ENCODE peak calls at places on chromosomes 2 and 18, in four cellular contexts. T is ovary, O is right atrium auricular region, W is prostate gland. V is an unnamed sample.
A peak's percentile ranks its signal among the peaks of the same experiment; 100 is the strongest.

GRCh38 chr2:157821519-157822131 is 54.5 kb downstream of the ACVR1 start:
- DNase-seq in W (no peak), O (no peak), T (no peak), V (no peak)

GRCh38 chr2:235390108-235390815 is 103.6 kb upstream of the AGAP1 start:
- DNase-seq in T (no peak), O (no peak), W (no peak), V (peak; percentile 66)

GRCh38 chr2:138919336-138919735 is 139.1 kb upstream of the NXPH2 start:
- DNase-seq in T (no peak), W (no peak), O (no peak), V (no peak)

GRCh38 chr2:215698566-215698965 is 262.7 kb upstream of the FN1 start:
- DNase-seq in T (no peak), W (no peak), O (no peak), V (no peak)

GRCh38 chr18:23205980-23206379 is 70.7 kb downstream of the CABLES1 start:
- DNase-seq in T (no peak), O (no peak), W (no peak), V (no peak)

GRCh38 chr2:33230133-33230618 is 246.3 kb upstream of the RASGRP3 start:
- DNase-seq in T (no peak), O (no peak), W (no peak), V (no peak)

GRCh38 chr2:52934354-52934898 is 833.2 kb upstream of the CHAC2 start:
- DNase-seq in T (no peak), O (no peak), W (peak; percentile 65), V (no peak)

GRCh38 chr2:96839288-96839874 is 4.4 kb downstream of the ANKRD23 start:
- DNase-seq in O (no peak), T (peak; percentile 28), W (no peak), V (peak; percentile 81)

DNA sequence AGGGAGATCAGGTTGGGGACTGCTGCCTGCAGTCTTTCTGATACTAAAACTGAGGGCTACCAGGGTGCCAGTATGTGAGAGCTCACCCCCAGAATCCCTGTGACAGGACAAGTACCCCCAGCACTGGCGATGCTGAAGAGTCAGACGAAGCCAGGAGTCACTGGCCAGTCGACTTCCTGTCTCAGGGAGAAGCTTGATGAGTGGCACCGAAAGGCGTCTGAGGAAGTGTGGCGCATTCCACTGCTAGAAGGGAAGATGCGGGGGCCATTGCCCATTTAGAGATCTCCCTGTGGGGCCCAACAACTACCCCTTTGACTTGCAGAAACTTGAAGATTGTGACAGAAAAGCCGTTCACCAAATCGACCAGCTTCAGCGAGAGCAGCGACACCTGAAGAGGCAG is 22.0 kb downstream of the MXD1 start:
- DNase-seq in W (no peak), O (no peak), T (no peak), V (no peak)
- H3K36me3 ChIP-seq in W (peaks cover 3% of the 10 kb centered on the region), O (peaks cover 55% of the 10 kb centered on the region), T (no peaks in the 10 kb centered on the region), V (peaks cover 19% of the 10 kb centered on the region)

DNA sequence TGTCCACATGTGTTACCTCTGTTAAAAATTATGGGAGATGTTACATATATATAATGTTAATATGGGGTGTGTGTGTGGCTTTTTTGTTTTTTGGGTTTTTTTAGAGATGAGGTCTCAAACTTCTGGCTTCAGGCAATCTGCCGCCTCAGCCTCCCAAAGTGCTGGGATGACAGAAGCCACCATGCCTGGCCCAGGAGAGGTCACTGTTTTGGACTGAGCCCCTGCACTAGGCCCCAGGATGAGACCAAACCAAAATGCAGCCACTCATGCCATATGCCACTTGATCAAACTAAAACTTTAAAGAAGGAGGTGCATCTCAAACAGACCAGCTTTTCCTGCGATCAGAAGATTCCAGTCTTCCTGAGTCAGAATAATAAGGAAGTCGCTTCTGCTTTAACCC is 2.5 kb downstream of the ADI1 start:
- DNase-seq in T (no peak), W (no peak), O (peak; percentile 50), V (no peak)
- H3K36me3 ChIP-seq in T (no peaks in the 10 kb centered on the region), W (peaks cover 11% of the 10 kb centered on the region), O (peaks cover 23% of the 10 kb centered on the region), V (peaks cover 9% of the 10 kb centered on the region)

GRCh38 chr2:24857741-24858140 is 62.3 kb downstream of the ADCY3 start:
- DNase-seq in O (no peak), W (no peak), T (no peak), V (no peak)

GRCh38 chr2:24861500-24861899 is 58.5 kb downstream of the ADCY3 start:
- DNase-seq in W (no peak), O (peak; percentile 71), T (no peak), V (no peak)

GRCh38 chr2:24858996-24859395 is 61.0 kb downstream of the ADCY3 start:
- DNase-seq in T (no peak), O (no peak), W (no peak), V (no peak)

GRCh38 chr2:24859968-24860600 is 60.0 kb downstream of the ADCY3 start:
- DNase-seq in O (no peak), W (no peak), T (no peak), V (no peak)

GRCh38 chr2:24860631-24861030 is 59.4 kb downstream of the ADCY3 start:
- DNase-seq in O (no peak), W (no peak), T (no peak), V (no peak)
- H3K36me3 ChIP-seq in O (no peaks in the 10 kb centered on the region), W (no peaks in the 10 kb centered on the region), T (no peaks in the 10 kb centered on the region), V (no peaks in the 10 kb centered on the region)

GRCh38 chr2:135174049-135174801 is 122.1 kb downstream of the RAB3GAP1 start:
- DNase-seq in O (no peak), T (no peak), W (no peak), V (no peak)
- H3K36me3 ChIP-seq in O (peaks cover 24% of the 10 kb centered on the region), T (no peaks in the 10 kb centered on the region), W (no peaks in the 10 kb centered on the region), V (no peaks in the 10 kb centered on the region)

GRCh38 chr2:207768168-207768890 is 1.4 kb downstream of the FZD5 start:
- DNase-seq in O (no peak), W (peak; percentile 80), T (peak; percentile 44), V (peak; percentile 57)
- H3K36me3 ChIP-seq in O (peaks cover 8% of the 10 kb centered on the region), W (no peaks in the 10 kb centered on the region), T (no peaks in the 10 kb centered on the region), V (no peaks in the 10 kb centered on the region)

DNA sequence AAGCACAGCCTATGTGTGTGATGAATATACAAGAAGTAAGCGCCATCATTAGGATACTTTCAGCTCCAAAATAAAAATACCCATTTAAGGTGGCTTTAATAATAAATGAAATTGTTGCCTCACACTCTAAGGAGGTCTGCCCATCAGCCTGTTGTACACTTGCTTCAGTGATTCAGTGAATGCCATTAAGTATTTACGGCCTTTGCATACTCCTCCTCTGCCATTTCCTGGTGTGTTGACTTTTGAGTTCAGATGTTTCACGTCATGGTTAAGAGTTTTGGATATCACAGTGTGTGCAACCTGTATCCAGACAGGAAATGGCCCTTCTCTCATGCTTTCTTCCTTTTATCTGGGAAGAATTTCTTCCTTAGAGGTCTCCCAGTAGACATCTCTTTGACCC is 38.6 kb upstream of the SNORC start:
- DNase-seq in T (no peak), O (no peak), W (no peak), V (no peak)
- H3K36me3 ChIP-seq in T (no peaks in the 10 kb centered on the region), O (peaks cover 59% of the 10 kb centered on the region), W (no peaks in the 10 kb centered on the region), V (peaks cover 10% of the 10 kb centered on the region)

GRCh38 chr2:3426615-3427014 is 47.1 kb downstream of the TRAPPC12 start:
- DNase-seq in T (no peak), W (no peak), O (no peak), V (no peak)
- H3K36me3 ChIP-seq in T (no peaks in the 10 kb centered on the region), W (no peaks in the 10 kb centered on the region), O (peaks cover 50% of the 10 kb centered on the region), V (peaks cover 5% of the 10 kb centered on the region)

GRCh38 chr2:65579506-65580235 is 147.3 kb upstream of the SPRED2 start:
- DNase-seq in W (no peak), T (no peak), O (peak; percentile 23), V (no peak)

GRCh38 chr2:65586516-65586915 is 154.1 kb upstream of the SPRED2 start:
- DNase-seq in W (no peak), T (no peak), O (no peak), V (no peak)

GRCh38 chr2:65580824-65581223 is 148.4 kb upstream of the SPRED2 start:
- DNase-seq in T (no peak), O (no peak), W (no peak), V (no peak)

GRCh38 chr2:65587779-65588178 is 155.4 kb upstream of the SPRED2 start:
- DNase-seq in W (no peak), T (no peak), O (no peak), V (no peak)

GRCh38 chr2:65583061-65583460 is 150.7 kb upstream of the SPRED2 start:
- DNase-seq in T (no peak), W (no peak), O (no peak), V (no peak)
- H3K36me3 ChIP-seq in T (no peaks in the 10 kb centered on the region), W (no peaks in the 10 kb centered on the region), O (no peaks in the 10 kb centered on the region), V (no peaks in the 10 kb centered on the region)

GRCh38 chr2:28343184-28343942 is 49.3 kb upstream of the FOSL2 start:
- DNase-seq in W (no peak), T (no peak), O (no peak), V (no peak)
- H3K36me3 ChIP-seq in W (no peaks in the 10 kb centered on the region), T (no peaks in the 10 kb centered on the region), O (no peaks in the 10 kb centered on the region), V (no peaks in the 10 kb centered on the region)

GRCh38 chr2:15869871-15870270 is 70.5 kb upstream of the MYCN start:
- DNase-seq in T (no peak), O (no peak), W (no peak), V (no peak)

GRCh38 chr2:15868704-15869103 is 71.6 kb upstream of the MYCN start:
- DNase-seq in O (no peak), T (no peak), W (no peak), V (no peak)

GRCh38 chr2:15868186-15868585 is 72.2 kb upstream of the MYCN start:
- DNase-seq in O (no peak), W (no peak), T (no peak), V (no peak)

GRCh38 chr2:15870565-15870964 is 69.8 kb upstream of the MYCN start:
- DNase-seq in O (no peak), T (no peak), W (no peak), V (no peak)

DNA sequence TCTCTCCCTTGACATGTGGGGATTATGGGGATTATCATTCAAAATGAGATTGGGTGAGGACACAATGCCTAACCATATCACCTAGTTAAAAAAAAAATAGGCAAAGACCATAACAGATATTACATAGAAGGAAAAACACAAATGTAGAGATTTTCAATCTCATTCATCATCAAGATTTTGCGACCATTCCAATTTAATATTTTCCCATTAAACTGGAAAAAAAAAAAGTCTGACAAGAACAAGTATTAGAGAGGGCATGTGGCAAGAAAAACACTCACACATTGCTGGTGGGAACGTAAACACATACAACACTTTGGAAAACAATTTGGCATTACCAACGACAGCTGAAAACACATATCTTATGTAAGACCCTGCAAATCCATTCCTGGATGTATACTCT is 71.0 kb upstream of the MYCN start:
- DNase-seq in W (no peak), T (no peak), O (no peak), V (no peak)
- H3K36me3 ChIP-seq in W (no peaks in the 10 kb centered on the region), T (no peaks in the 10 kb centered on the region), O (no peaks in the 10 kb centered on the region), V (no peaks in the 10 kb centered on the region)